ENCODE peak calls at places on chromosome 1, in four cellular contexts. One of them, this sample, is unnamed.
A peak's percentile ranks its signal among the peaks of the same experiment; 100 is the strongest.

GRCh38 chr1:163331116-163331515 is 9.4 kb downstream of the NUF2 start:
- DNase-seq in GM12891: no peak
- DNase-seq in K562: no peak
- DNase-seq in GM12878: no peak
- DNase-seq in this sample: no peak

GRCh38 chr1:240528566-240528965 is 83.4 kb downstream of the GREM2 start:
- DNase-seq in GM12891: no peak
- DNase-seq in K562: no peak
- DNase-seq in GM12878: no peak
- DNase-seq in this sample: no peak

GRCh38 chr1:158716335-158716734 is 4.2 kb downstream of the OR6K3 start:
- DNase-seq in GM12891: no peak
- DNase-seq in K562: no peak
- DNase-seq in GM12878: peak; percentile 8
- DNase-seq in this sample: no peak

GRCh38 chr1:28750330-28750729 is 13.6 kb downstream of the YTHDF2 start:
- DNase-seq in GM12891: no peak
- DNase-seq in K562: no peak
- DNase-seq in GM12878: no peak
- DNase-seq in this sample: no peak

GRCh38 chr1:203791498-203791897 is 3.9 kb upstream of the ZBED6 start:
- DNase-seq in GM12891: no peak
- DNase-seq in K562: no peak
- DNase-seq in GM12878: no peak
- DNase-seq in this sample: no peak

GRCh38 chr1:16615253-16616252 is 2.2 kb upstream of the NBPF1 start:
- DNase-seq in GM12891: no peak
- DNase-seq in K562: peak; percentile 44
- DNase-seq in GM12878: no peak
- DNase-seq in this sample: no peak

GRCh38 chr1:232143315-232143886 is 486.5 kb downstream of the SIPA1L2 start:
- DNase-seq in GM12891: no peak
- DNase-seq in K562: no peak
- DNase-seq in GM12878: no peak
- DNase-seq in this sample: no peak

GRCh38 chr1:51784997-51785421 is 93.5 kb downstream of the NRDC start:
- DNase-seq in GM12891: no peak
- DNase-seq in K562: no peak
- DNase-seq in GM12878: no peak
- DNase-seq in this sample: no peak

GRCh38 chr1:228555074-228555989 is 68.2 kb downstream of the RNF187 start:
- DNase-seq in GM12891: no peak
- DNase-seq in K562: no peak
- DNase-seq in GM12878: no peak
- DNase-seq in this sample: no peak

GRCh38 chr1:197184190-197184589 is 37.7 kb upstream of the ASPM start:
- DNase-seq in GM12891: no peak
- DNase-seq in K562: peak; percentile 42
- DNase-seq in GM12878: no peak
- DNase-seq in this sample: no peak

GRCh38 chr1:29352719-29353420 is 116.5 kb downstream of the PTPRU start:
- DNase-seq in GM12891: no peak
- DNase-seq in K562: no peak
- DNase-seq in GM12878: no peak
- DNase-seq in this sample: no peak

GRCh38 chr1:109254621-109255096 is 5.3 kb downstream of the CELSR2 start:
- DNase-seq in GM12891: no peak
- DNase-seq in K562: peak; percentile 90
- DNase-seq in GM12878: no peak
- DNase-seq in this sample: no peak

GRCh38 chr1:247906504-247907047 is 11.2 kb downstream of the OR2W3 start:
- DNase-seq in GM12891: no peak
- DNase-seq in K562: no peak
- DNase-seq in GM12878: no peak
- DNase-seq in this sample: no peak

GRCh38 chr1:235409045-235409820 is 42.0 kb downstream of the TBCE start:
- DNase-seq in GM12891: no peak
- DNase-seq in K562: no peak
- DNase-seq in GM12878: no peak
- DNase-seq in this sample: no peak

GRCh38 chr1:12621346-12622320 is 3.6 kb upstream of the DHRS3 start:
- DNase-seq in GM12891: no peak
- DNase-seq in K562: no peak
- DNase-seq in GM12878: no peak
- DNase-seq in this sample: no peak

GRCh38 chr1:109379907-109380306 is 17.8 kb downstream of the SORT1 start:
- DNase-seq in GM12891: no peak
- DNase-seq in K562: no peak
- DNase-seq in GM12878: no peak
- DNase-seq in this sample: no peak

GRCh38 chr1:93908394-93909145 is 660 bp downstream of the GCLM start:
- DNase-seq in GM12891: peak; percentile 38
- DNase-seq in K562: peak; percentile 56
- DNase-seq in GM12878: no peak
- DNase-seq in this sample: no peak

GRCh38 chr1:184186167-184186566 is 134.6 kb downstream of the TSEN15 start:
- DNase-seq in GM12891: no peak
- DNase-seq in K562: no peak
- DNase-seq in GM12878: no peak
- DNase-seq in this sample: no peak

GRCh38 chr1:9278585-9279153 is 14.0 kb upstream of the SPSB1 start:
- DNase-seq in GM12891: no peak
- DNase-seq in K562: no peak
- DNase-seq in GM12878: no peak
- DNase-seq in this sample: no peak

GRCh38 chr1:5990913-5991783 is 1.1 kb downstream of the NPHP4 start:
- DNase-seq in GM12891: peak; percentile 73
- DNase-seq in K562: peak; percentile 79
- DNase-seq in GM12878: no peak
- DNase-seq in this sample: peak; percentile 18

GRCh38 chr1:62407398-62408009 is 29.3 kb upstream of the USP1 start:
- DNase-seq in GM12891: no peak
- DNase-seq in K562: peak; percentile 60
- DNase-seq in GM12878: no peak
- DNase-seq in this sample: no peak

GRCh38 chr1:2611034-2611501 is 21.7 kb downstream of the MMEL1 start:
- DNase-seq in GM12891: peak; percentile 48
- DNase-seq in K562: peak; percentile 97
- DNase-seq in GM12878: no peak
- DNase-seq in this sample: no peak

GRCh38 chr1:175129182-175129581 is 61.5 kb downstream of the TNN start:
- DNase-seq in GM12891: no peak
- DNase-seq in K562: no peak
- DNase-seq in GM12878: no peak
- DNase-seq in this sample: no peak

GRCh38 chr1:26145041-26145959 is 13.6 kb upstream of the FAM110D start:
- DNase-seq in GM12891: no peak
- DNase-seq in K562: peak; percentile 86
- DNase-seq in GM12878: no peak
- DNase-seq in this sample: peak; percentile 45

GRCh38 chr1:65525297-65526048 is 105.0 kb downstream of the LEPR start:
- DNase-seq in GM12891: peak; percentile 5
- DNase-seq in K562: peak; percentile 73
- DNase-seq in GM12878: no peak
- DNase-seq in this sample: no peak

GRCh38 chr1:202621446-202621845 is 88.8 kb downstream of the SYT2 start:
- DNase-seq in GM12891: no peak
- DNase-seq in K562: no peak
- DNase-seq in GM12878: no peak
- DNase-seq in this sample: no peak

DNA sequence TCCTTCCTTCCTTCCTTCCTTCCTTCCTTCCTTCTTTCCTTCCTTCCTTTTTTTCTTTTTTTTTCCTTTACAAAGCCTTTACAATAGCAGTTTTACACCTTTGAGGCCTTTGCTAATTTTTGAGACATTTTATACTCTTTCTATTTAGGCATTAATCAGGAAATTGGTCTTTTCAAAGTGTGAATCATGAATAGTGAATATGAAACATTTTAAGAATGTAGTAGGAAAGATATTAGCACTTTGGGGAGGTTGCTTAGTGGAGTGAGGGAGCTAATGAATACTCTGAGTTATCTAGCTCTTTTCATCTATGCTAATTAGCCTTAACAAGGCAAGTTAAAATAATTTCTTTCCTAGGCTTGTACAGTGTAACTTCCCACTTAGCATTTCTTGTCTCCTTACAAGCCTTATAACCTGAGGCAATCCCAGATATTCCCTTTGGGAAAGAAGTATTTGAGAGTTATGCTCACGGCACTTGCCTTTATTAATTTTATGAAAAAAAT is 122.5 kb downstream of the NTNG1 start:
- DNase-seq in GM12891: no peak
- DNase-seq in K562: no peak
- DNase-seq in GM12878: no peak
- DNase-seq in this sample: no peak
- TF ChIP-seq SPI1 in GM12891: no peak
- TF ChIP-seq SPI1 in K562: no peak
- TF ChIP-seq SPI1 in GM12878: no peak
- TF ChIP-seq SPI1 in this sample: no peak

GRCh38 chr1:214155987-214156567 is 124.9 kb upstream of the SMYD2 start:
- DNase-seq in GM12891: no peak
- DNase-seq in K562: no peak
- DNase-seq in GM12878: no peak
- DNase-seq in this sample: no peak

DNA sequence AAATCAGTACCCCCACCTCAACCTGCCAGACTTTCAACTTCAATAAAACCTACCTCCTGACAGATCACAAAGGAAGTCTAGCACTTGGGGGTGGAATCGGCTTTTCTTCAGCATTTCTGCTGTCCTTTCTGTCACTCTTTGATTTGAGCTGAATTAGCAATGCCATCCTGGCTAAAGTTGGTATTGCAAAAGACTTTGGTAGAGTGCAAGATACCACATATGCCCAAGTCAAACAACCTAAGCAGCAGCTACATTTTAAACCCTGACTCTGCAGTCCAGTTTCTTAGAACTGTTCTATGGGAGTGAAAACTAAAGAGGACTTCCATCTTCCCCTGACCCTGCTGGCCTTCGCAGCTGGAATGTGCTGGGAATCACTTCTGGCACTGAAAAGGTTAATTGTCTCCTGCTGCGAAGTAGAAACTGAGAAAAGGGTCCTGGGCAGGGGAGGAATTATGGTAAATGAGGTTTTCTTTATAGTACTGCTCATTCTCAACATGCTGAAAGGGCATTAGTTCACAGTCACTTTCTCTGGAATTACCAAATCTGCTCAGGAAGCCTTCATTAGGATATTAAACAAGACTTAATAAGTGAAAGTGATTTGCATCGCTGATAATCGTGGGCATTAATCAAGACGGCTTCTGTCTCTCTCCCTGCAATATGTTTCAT is 126.2 kb upstream of the SMYD2 start:
- DNase-seq in GM12891: no peak
- DNase-seq in K562: no peak
- DNase-seq in GM12878: no peak
- DNase-seq in this sample: no peak
- TF ChIP-seq SPI1 in GM12891: no peak
- TF ChIP-seq SPI1 in K562: no peak
- TF ChIP-seq SPI1 in GM12878: no peak
- TF ChIP-seq SPI1 in this sample: no peak

GRCh38 chr1:218351617-218352438 is 6.7 kb downstream of the TGFB2 start:
- DNase-seq in GM12891: no peak
- DNase-seq in K562: no peak
- DNase-seq in GM12878: no peak
- DNase-seq in this sample: peak; percentile 63
- TF ChIP-seq SPI1 in GM12891: no peak
- TF ChIP-seq SPI1 in K562: no peak
- TF ChIP-seq SPI1 in GM12878: no peak
- TF ChIP-seq SPI1 in this sample: no peak

GRCh38 chr1:41698916-41699860 is 214.7 kb upstream of the EDN2 start:
- DNase-seq in GM12891: no peak
- DNase-seq in K562: no peak
- DNase-seq in GM12878: peak; percentile 86
- DNase-seq in this sample: no peak
- TF ChIP-seq SPI1 in GM12891: no peak
- TF ChIP-seq SPI1 in K562: no peak
- TF ChIP-seq SPI1 in GM12878: no peak
- TF ChIP-seq SPI1 in this sample: no peak

DNA sequence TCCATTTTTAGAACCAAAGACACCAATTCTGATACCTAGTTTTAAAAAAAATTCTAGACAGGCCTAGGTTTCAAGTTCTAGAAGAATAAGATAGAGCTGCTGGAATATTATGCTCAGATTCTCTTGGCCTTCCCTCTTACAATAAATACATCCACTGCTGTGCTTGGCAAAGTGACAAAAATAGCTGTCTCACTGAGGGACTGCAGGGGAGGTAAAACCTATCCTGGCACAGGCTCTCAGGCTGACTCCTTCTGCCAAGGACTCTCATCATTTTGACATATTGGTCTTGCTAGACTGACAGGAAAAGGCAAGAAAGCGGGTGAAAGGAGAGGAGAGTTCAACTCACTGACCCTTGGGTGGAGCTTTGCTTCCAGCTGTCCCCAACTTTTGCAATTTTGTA is 197.0 kb upstream of the LHX8 start:
- DNase-seq in GM12891: no peak
- DNase-seq in K562: no peak
- DNase-seq in GM12878: no peak
- DNase-seq in this sample: no peak
- TF ChIP-seq SPI1 in GM12891: no peak
- TF ChIP-seq SPI1 in K562: no peak
- TF ChIP-seq SPI1 in GM12878: no peak
- TF ChIP-seq SPI1 in this sample: no peak

DNA sequence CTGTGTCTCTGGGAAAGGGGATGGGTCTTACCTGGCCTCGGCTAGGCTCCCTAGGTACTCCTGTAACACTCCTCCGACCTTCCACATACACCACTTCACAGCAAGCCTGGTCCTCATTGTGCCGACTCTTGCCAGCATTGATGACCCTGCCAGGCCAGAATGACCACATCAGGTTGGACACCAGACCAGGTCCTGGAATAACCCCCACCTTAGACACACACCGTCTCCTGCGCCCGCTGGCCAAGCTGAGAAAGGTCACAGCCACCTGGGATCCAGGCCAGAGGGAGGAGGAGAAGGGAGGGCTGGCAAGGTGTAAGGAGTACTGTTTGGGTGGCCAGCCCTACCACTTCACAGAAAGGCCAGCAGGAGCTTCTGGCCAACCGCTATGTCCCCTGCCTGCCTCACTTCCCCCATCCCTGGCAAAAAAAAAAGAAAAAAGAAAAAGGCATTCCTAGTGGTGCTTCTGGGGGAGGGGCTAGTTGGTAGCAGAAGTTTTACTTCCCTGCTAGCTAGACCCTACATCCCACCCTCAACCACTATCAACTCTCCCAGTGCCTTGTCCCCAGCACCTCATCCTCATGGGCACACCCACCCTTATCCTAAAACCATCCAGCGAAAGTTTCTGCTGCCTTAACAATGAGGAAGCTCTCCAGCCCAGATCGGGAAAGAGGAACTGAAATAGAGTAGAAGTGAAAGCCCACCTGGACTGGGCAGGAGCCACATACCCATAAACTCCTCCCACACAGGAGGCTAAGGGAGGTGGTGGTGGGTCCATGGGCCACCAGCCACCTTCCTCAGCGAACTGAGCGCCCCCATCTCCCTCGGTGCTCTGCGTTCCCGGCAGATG is 1.4 kb downstream of the PPM1J start:
- DNase-seq in GM12891: peak; percentile 49
- DNase-seq in K562: no peak
- DNase-seq in GM12878: no peak
- DNase-seq in this sample: peak; percentile 58
- TF ChIP-seq SPI1 in GM12891: peak; percentile 98
- TF ChIP-seq SPI1 in K562: peak; percentile 98
- TF ChIP-seq SPI1 in GM12878: peak; percentile 98
- TF ChIP-seq SPI1 in this sample: peak; percentile 98

This sample was measured in HL-60.